ENCODE peak calls at places on chromosomes 7 and 10, in eight cellular contexts. Z, E, I, C, W, M, X and T are unnamed samples.

GRCh38 chr10:121988361-121989324 is at the start of gene TACC2:
- DNase-seq in I (no peak), X (no peak), W (no peak), Z (no peak), E (no peak), M (peak; percentile 48), C (peak; percentile 46), T (no peak)

GRCh38 chr10:86705905-86706304 is 37.6 kb downstream of the LDB3 start:
- DNase-seq in X (no peak), Z (no peak), W (no peak), I (no peak), C (no peak), E (no peak), M (no peak), T (no peak)

GRCh38 chr10:94403034-94403822 is 887 bp downstream of the TBC1D12 start:
- DNase-seq in C (peak; percentile 76), W (peak; percentile 81), M (peak; percentile 52), Z (peak; percentile 49), I (peak; percentile 47), E (peak; percentile 31), X (no peak), T (no peak)

GRCh38 chr10:5447071-5447470 is 34.7 kb downstream of the NET1 start:
- DNase-seq in W (peak; percentile 56), E (no peak), X (no peak), Z (no peak), C (no peak), I (no peak), M (no peak), T (no peak)

GRCh38 chr10:128178319-128178937 is 52.2 kb upstream of the MKI67 start:
- DNase-seq in Z (peak; percentile 61), C (peak; percentile 33), I (no peak), E (peak; percentile 9), M (peak; percentile 41), W (peak; percentile 35), X (peak; percentile 39), T (peak; percentile 54)

GRCh38 chr10:70319824-70320223 is 36.0 kb upstream of the NPFFR1 start:
- DNase-seq in E (no peak), Z (no peak), X (no peak), W (no peak), C (no peak), M (no peak), I (no peak), T (no peak)

GRCh38 chr10:90674927-90675326 is 182.9 kb downstream of the HTR7 start:
- DNase-seq in Z (no peak), X (no peak), M (no peak), C (no peak), I (no peak), W (no peak), E (no peak), T (no peak)

GRCh38 chr7:17275749-17276671 is 22.4 kb upstream of the AHR start:
- DNase-seq in Z (no peak), E (no peak), W (peak; percentile 52), I (no peak), X (no peak), M (no peak), C (peak; percentile 68), T (no peak)

GRCh38 chr10:62959553-62959952 is 143.4 kb upstream of the EGR2 start:
- DNase-seq in C (no peak), M (no peak), X (no peak), Z (no peak), I (no peak), E (no peak), W (no peak), T (no peak)

GRCh38 chr7:72152171-72153131 is 259.7 kb downstream of the CALN1 start:
- DNase-seq in W (no peak), C (peak; percentile 87), X (no peak), I (no peak), Z (no peak), M (no peak), E (no peak), T (no peak)

GRCh38 chr7:102469972-102470825 is 5.4 kb downstream of the LRWD1 start:
- DNase-seq in Z (no peak), C (no peak), E (no peak), I (no peak), X (no peak), M (no peak), W (no peak), T (no peak)
- TF ChIP-seq CTCF in Z (no peak), C (peak; percentile 20), E (no peak), I (no peak), X (no peak), M (no peak), W (no peak), T (no peak)

DNA sequence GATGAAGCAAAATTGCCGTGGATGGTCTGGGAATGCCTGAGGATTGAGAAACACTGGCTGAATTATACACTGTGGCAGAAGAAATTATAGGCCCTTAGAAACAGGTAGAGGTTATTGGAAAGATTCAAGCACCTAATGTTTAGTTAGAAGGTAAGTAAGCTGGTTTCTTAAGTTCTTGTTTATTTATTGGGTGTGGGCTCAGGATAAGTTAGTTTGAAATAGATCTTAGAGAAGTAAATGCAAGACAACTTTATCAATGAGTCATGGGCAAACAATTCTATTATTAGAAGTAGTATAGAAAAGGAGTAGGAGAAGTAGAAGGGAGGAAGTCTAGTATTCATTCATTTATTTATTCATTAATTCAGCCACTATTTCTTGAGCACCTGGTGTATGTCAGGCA is 96.5 kb downstream of the KAT6B start:
- DNase-seq in M (no peak), I (no peak), E (no peak), C (no peak), X (no peak), Z (no peak), W (peak; percentile 24), T (no peak)
- TF ChIP-seq MAX in M (no peak), I (no peak), E (no peak), C (no peak), X (no peak), Z (no peak), W (no peak), T (no peak)

DNA sequence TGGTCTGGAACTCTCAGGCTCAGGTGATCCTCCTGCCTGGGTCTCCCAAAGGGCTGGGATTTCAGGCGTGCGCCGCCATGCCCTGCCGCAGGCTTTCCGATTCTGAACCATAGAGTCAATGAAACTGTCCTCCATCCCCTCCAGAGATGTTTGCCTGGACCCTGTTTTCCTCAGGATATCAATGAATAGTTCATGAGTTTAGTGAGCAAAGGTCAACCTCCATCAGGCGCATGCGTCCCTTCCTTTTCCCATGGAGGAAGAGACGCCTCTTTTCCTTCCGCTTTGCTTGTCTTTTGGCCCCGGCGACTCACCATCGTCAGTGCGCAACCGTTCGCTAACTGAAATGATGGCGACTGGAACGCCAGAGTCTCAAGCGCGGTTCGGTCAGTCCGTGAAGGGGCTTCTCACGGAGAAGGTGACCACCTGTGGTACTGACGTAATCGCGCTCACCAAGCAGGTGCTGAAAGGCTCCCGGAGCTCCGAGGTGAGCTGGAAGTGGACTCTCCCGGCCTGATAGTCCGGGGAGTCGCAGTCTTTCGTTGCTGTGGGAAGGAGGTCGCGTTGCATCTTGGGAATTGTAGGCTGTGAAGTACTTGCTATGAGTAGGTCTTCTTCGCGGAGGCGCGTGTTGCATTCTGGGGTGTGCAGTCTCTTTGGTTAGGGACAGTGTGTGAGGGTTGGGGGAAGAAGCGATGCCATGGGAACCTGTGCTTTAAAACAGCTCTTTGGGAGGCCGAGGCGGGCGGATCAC is at the start of gene BORCS7:
- DNase-seq in M (peak; percentile 99), X (peak; percentile 86), I (peak; percentile 91), E (peak; percentile 74), W (peak; percentile 94), Z (peak; percentile 91), C (peak; percentile 97), T (peak; percentile 99)
- TF ChIP-seq POLR2A in M (peak; percentile 88), X (peak; percentile 96), I (peak; percentile 90), E (peak; percentile 94), W (peak; percentile 88), Z (peak; percentile 71), C (peak; percentile 87), T (peak; percentile 83)

GRCh38 chr10:126459032-126459831 is 71.0 kb upstream of the ADAM12 start:
- DNase-seq in E (no peak), M (no peak), I (no peak), W (no peak), C (no peak), X (no peak), Z (no peak), T (no peak)
- TF ChIP-seq CTCF in E (no peak), M (no peak), I (no peak), W (no peak), C (no peak), X (no peak), Z (peak; percentile 10), T (no peak)

DNA sequence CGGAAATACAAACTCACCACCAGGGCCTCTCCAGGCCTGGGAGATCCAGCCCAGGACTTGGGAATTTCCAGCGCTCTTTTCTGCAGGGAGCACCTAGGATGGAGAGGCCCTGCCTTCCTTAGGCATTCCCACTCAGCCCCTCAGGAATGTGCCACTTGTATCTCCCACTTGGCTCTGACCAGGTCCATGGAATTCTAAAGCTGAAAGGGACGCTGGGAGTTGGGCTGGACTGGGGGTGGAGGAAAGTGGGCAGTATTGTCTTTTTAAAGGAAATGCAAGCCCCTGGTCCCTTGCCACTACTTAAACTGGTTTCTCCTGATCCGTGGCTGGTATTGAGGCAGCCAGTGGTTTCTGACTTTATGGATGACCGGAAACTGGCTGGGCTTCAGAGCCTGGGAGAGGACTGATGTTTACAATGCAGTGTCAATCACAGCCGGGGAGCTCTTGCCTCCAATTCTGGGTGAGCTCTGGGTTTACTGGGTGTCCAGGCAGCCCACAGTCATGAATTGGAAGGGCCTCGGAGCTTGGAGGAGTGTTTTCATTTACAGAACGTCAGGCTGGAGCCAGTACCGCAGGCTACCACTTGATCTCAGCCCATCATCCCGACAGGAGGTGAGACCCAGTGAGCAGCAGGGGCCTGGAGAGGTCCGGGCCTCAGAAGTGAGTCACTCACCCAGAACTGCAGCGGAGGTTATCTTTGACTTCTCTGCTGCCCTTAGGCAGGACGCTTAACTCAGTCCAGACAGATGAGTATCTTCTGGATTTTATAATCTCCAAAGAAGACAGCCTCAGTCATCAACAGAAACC is 27.3 kb downstream of the AGAP3 start:
- DNase-seq in C (no peak), W (peak; percentile 33), I (no peak), E (peak; percentile 82), M (peak; percentile 76), Z (peak; percentile 82), X (no peak), T (no peak)
- TF ChIP-seq MAX in C (no peak), W (no peak), I (no peak), E (no peak), M (no peak), Z (peak; percentile 42), X (no peak), T (no peak)